ENCODE peak calls at places on chromosomes 12 and 14, in ten cellular contexts. D is HAP-1; X is HepG2; Z is keratinocyte; A is A673; Y is effector memory CD4-positive, alpha-beta T cell; R is stomach; Q is Peyer's patch; J is ovary; B is CD4-positive, alpha-beta memory T cell. V is an unnamed sample.

GRCh38 chr14:103519043-103519836 is 3.4 kb downstream of the CKB start:
- DNase-seq in R (peak; percentile 43), A (no peak), J (peak; percentile 39), B (no peak), Q (no peak), D (no peak), Z (no peak), X (no peak), Y (no peak), V (no peak)

GRCh38 chr14:103401223-103402214 is 16.3 kb downstream of the MARK3 start:
- DNase-seq in D (no peak), X (no peak), Z (no peak), R (no peak), Y (no peak), B (no peak), Q (no peak), A (no peak), J (no peak), V (no peak)

GRCh38 chr12:66131067-66131688 is 628 bp upstream of the LLPH start:
- DNase-seq in A (no peak), D (no peak), J (no peak), R (no peak), B (peak; percentile 10), Y (no peak), X (no peak), Q (no peak), Z (no peak), V (no peak)

GRCh38 chr12:93972411-93973208 is 175.8 kb upstream of the PLXNC1 start:
- DNase-seq in Z (no peak), Y (no peak), D (no peak), B (no peak), R (no peak), X (no peak), J (no peak), Q (no peak), A (no peak), V (no peak)

GRCh38 chr12:132461526-132461925 is 28.4 kb upstream of the FBRSL1 start:
- DNase-seq in Q (no peak), Y (no peak), X (no peak), R (no peak), A (no peak), Z (no peak), B (no peak), J (no peak), D (no peak), V (no peak)

GRCh38 chr14:95664046-95664445 is 22.2 kb upstream of the TCL1B start:
- DNase-seq in Z (no peak), R (peak; percentile 51), D (no peak), Q (no peak), X (no peak), J (no peak), B (no peak), Y (no peak), A (no peak), V (no peak)

GRCh38 chr14:67738740-67739504 is 37.2 kb downstream of the RDH12 start:
- DNase-seq in D (no peak), B (peak; percentile 26), R (peak; percentile 63), X (peak; percentile 94), A (peak; percentile 90), Z (peak; percentile 40), Y (peak; percentile 8), J (no peak), Q (no peak), V (peak; percentile 53)

GRCh38 chr14:81147140-81147897 is 73.4 kb downstream of the GTF2A1 start:
- DNase-seq in X (no peak), Z (no peak), A (no peak), Y (no peak), D (no peak), Q (peak; percentile 28), R (no peak), B (no peak), J (no peak), V (no peak)

GRCh38 chr12:41907036-41907435 is 237.6 kb downstream of the GXYLT1 start:
- DNase-seq in X (no peak), A (no peak), R (no peak), Q (no peak), Z (no peak), Y (no peak), D (no peak), B (no peak), J (no peak), V (no peak)

GRCh38 chr14:63922696-63923421 is 70.1 kb downstream of the SYNE2 start:
- DNase-seq in X (peak; percentile 88), Y (no peak), B (no peak), A (no peak), Z (peak; percentile 90), R (peak; percentile 75), Q (no peak), D (no peak), J (no peak), V (no peak)

GRCh38 chr12:117362391-117362790 is 965 bp upstream of the NOS1 start:
- DNase-seq in Q (no peak), J (no peak), D (no peak), X (no peak), Z (no peak), B (no peak), Y (no peak), R (no peak), A (peak; percentile 30), V (no peak)

GRCh38 chr14:105201928-105202513 is 20.9 kb upstream of the NUDT14 start:
- DNase-seq in B (no peak), Y (no peak), Z (no peak), R (no peak), D (no peak), A (no peak), X (no peak), J (no peak), Q (peak; percentile 41), V (no peak)

GRCh38 chr12:107436376-107436775 is 249.2 kb upstream of the PWP1 start:
- DNase-seq in B (no peak), R (no peak), Z (peak; percentile 81), Y (no peak), J (no peak), X (peak; percentile 21), D (no peak), A (no peak), Q (no peak), V (peak; percentile 6)

GRCh38 chr14:50059773-50060629 is 56.4 kb downstream of the VCPKMT start:
- DNase-seq in B (no peak), Z (no peak), A (peak; percentile 39), D (no peak), J (no peak), R (no peak), Y (no peak), Q (peak; percentile 13), X (peak; percentile 42), V (no peak)

GRCh38 chr14:59032821-59033220 is 155.6 kb upstream of the DAAM1 start:
- DNase-seq in D (no peak), Z (no peak), R (no peak), A (no peak), Q (no peak), X (no peak), B (no peak), J (no peak), Y (no peak), V (no peak)

GRCh38 chr12:123223241-123223668 is 9.7 kb downstream of the MPHOSPH9 start:
- DNase-seq in Y (peak; percentile 29), J (no peak), D (no peak), Q (peak; percentile 42), Z (no peak), B (peak; percentile 59), X (no peak), R (no peak), A (no peak), V (no peak)

DNA sequence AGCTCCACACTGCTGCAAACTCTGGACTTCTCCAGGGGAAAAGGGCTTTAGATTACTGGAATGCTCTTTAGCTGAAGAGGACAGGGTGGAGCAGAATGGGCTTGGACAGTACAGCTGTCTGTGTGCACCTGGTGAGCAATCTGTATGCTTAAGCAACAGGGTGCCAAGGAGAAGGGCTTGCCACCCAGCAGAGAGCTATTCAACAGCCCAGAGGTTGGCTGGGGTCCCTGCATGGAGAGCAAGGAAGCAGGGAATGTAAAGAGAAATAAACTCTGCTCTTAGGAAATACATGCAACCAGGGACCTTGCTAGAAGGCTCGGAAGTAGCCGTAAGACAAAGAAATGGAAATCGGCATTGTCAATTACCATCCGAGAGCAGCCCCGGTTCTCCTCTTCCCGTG is 53.0 kb upstream of the CORO1C start:
- DNase-seq in Z (no peak), D (no peak), B (no peak), A (no peak), Y (no peak), R (no peak), Q (no peak), J (no peak), X (no peak), V (no peak)
- H3K36me3 ChIP-seq in Z (peaks cover 31% of the 10 kb centered on the region), D (peaks cover 19% of the 10 kb centered on the region), B (peaks cover 5% of the 10 kb centered on the region), A (peaks cover 29% of the 10 kb centered on the region), Y (peaks cover 22% of the 10 kb centered on the region), R (peaks cover 61% of the 10 kb centered on the region), Q (peaks cover 34% of the 10 kb centered on the region), J (no peaks in the 10 kb centered on the region), X (peaks cover 3% of the 10 kb centered on the region), V (peaks cover 26% of the 10 kb centered on the region)

GRCh38 chr12:120573560-120573959 is 7.6 kb downstream of the POP5 start:
- DNase-seq in A (no peak), J (no peak), Z (no peak), B (no peak), Y (no peak), R (no peak), X (no peak), Q (no peak), D (no peak), V (no peak)
- H3K36me3 ChIP-seq in A (peaks cover 94% of the 10 kb centered on the region), J (no peaks in the 10 kb centered on the region), Z (peaks cover 54% of the 10 kb centered on the region), B (peaks cover 77% of the 10 kb centered on the region), Y (peaks cover 95% of the 10 kb centered on the region), R (peaks cover 100% of the 10 kb centered on the region), X (peaks cover 45% of the 10 kb centered on the region), Q (peaks cover 100% of the 10 kb centered on the region), D (peaks cover 92% of the 10 kb centered on the region), V (peaks cover 60% of the 10 kb centered on the region)

DNA sequence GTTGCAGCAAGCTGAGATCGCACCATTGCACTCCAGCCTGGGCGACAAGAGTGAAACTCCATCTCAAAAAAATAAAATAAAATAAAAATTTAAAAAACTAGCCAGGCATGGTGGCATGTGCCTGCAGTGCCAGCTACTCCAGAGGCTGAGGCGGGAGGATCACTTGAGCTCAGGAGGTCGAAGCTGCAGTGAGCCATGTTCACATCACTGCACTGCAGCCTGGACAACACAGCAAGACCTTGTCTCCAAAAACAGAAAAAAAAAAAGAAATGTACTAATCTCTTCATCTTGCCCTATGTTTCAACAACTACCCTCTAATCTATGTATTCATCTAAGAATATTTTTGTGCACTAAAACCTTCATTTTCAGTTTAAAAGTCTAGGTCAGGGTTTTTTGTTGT is 6.5 kb downstream of the NAA25 start:
- DNase-seq in R (no peak), X (no peak), A (no peak), J (no peak), B (no peak), Q (no peak), Z (no peak), Y (no peak), D (no peak), V (no peak)
- H3K36me3 ChIP-seq in R (peaks cover 42% of the 10 kb centered on the region), X (peaks cover 4% of the 10 kb centered on the region), A (peaks cover 31% of the 10 kb centered on the region), J (no peaks in the 10 kb centered on the region), B (peaks cover 6% of the 10 kb centered on the region), Q (peaks cover 11% of the 10 kb centered on the region), Z (peaks cover 16% of the 10 kb centered on the region), Y (peaks cover 12% of the 10 kb centered on the region), D (peaks cover 44% of the 10 kb centered on the region), V (peaks cover 35% of the 10 kb centered on the region)

DNA sequence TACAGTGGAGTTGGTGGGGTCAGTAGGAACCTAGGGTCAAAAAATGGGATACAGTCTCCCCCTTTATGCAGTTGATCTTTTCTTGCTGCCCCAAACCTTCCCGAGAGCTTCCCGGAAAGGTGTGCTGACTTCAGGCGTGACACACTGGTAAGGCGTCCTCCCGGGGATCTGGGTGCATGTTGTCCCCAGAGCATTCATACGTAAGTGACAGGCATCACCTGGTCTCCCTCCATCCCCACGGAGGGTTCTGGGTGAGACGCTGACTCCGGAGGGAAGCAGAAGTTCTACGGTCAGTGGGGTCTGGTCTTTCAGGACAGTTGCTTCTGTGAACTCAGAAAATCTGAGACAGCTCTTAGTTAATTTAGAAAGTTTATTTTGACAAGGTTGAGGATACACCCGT is 159.6 kb upstream of the RTL1 start:
- DNase-seq in A (no peak), Q (no peak), R (no peak), D (no peak), J (no peak), Z (no peak), B (no peak), X (no peak), Y (no peak), V (no peak)
- H3K36me3 ChIP-seq in A (no peaks in the 10 kb centered on the region), Q (no peaks in the 10 kb centered on the region), R (no peaks in the 10 kb centered on the region), D (no peaks in the 10 kb centered on the region), J (no peaks in the 10 kb centered on the region), Z (no peaks in the 10 kb centered on the region), B (no peaks in the 10 kb centered on the region), X (no peaks in the 10 kb centered on the region), Y (no peaks in the 10 kb centered on the region), V (peaks cover 81% of the 10 kb centered on the region)